ENCODE peak calls at places on chromosomes 6 and 20, in six cellular contexts. J, F, S, H, K and T are unnamed samples.

GRCh38 chr20:59145926-59146800 is 17.5 kb upstream of the ZNF831 start:
- DNase-seq in J (no peak), F (no peak), S (no peak), H (no peak), K (no peak), T (peak)

GRCh38 chr6:44100088-44100550 is 27.1 kb downstream of the MRPL14 start:
- DNase-seq in J (peak), F (peak), S (peak), H (peak), K (no peak), T (no peak)

GRCh38 chr6:9467746-9468145 is 947.1 kb downstream of the TFAP2A start:
- DNase-seq in J (peak), F (peak), S (no peak), H (no peak), K (no peak), T (no peak)

GRCh38 chr6:107670792-107671199 is 153.3 kb downstream of the SCML4 start:
- DNase-seq in J (peak), F (peak), S (peak), H (no peak), K (peak), T (peak)

GRCh38 chr6:143060806-143061596 is at the start of gene AIG1:
- DNase-seq in J (no peak), F (no peak), S (no peak), H (peak), K (no peak), T (peak)

GRCh38 chr6:133966654-133967300 is 13.8 kb downstream of the TBPL1 start:
- DNase-seq in J (no peak), F (no peak), S (no peak), H (no peak), K (no peak), T (no peak)

GRCh38 chr6:315921-316752 is 23.9 kb downstream of the DUSP22 start:
- DNase-seq in J (no peak), F (no peak), S (no peak), H (no peak), K (no peak), T (no peak)

GRCh38 chr6:38387994-38388393 is 251.7 kb downstream of the BTBD9 start:
- DNase-seq in J (peak), F (peak), S (no peak), H (no peak), K (no peak), T (no peak)

GRCh38 chr6:135180458-135181332 is at the start of gene MYB:
- DNase-seq in J (peak), F (peak), S (peak), H (peak), K (no peak), T (peak)

GRCh38 chr20:59614714-59615113 is 10.4 kb downstream of the PHACTR3 start:
- DNase-seq in J (no peak), F (no peak), S (no peak), H (no peak), K (no peak), T (no peak)

GRCh38 chr6:142965164-142965563 is 20.2 kb upstream of the HIVEP2 start:
- DNase-seq in J (no peak), F (no peak), S (no peak), H (no peak), K (no peak), T (no peak)

GRCh38 chr20:51573576-51574243 is 31.2 kb upstream of the NFATC2 start:
- DNase-seq in J (no peak), F (no peak), S (no peak), H (no peak), K (no peak), T (no peak)

GRCh38 chr6:30124391-30124790 is 11.5 kb upstream of the TRIM31 start:
- DNase-seq in J (no peak), F (no peak), S (no peak), H (no peak), K (no peak), T (no peak)

GRCh38 chr20:35443003-35443402 is 5.0 kb upstream of the GDF5 start:
- DNase-seq in J (peak), F (peak), S (no peak), H (no peak), K (no peak), T (no peak)

GRCh38 chr20:40471261-40471629 is 217.8 kb downstream of the MAFB start:
- DNase-seq in J (no peak), F (no peak), S (peak), H (no peak), K (no peak), T (no peak)

GRCh38 chr20:62728781-62729300 is 20.2 kb downstream of the NTSR1 start:
- DNase-seq in J (no peak), F (no peak), S (no peak), H (no peak), K (no peak), T (no peak)

GRCh38 chr20:49691818-49692568 is 21.7 kb downstream of the B4GALT5 start:
- DNase-seq in J (no peak), F (no peak), S (no peak), H (no peak), K (no peak), T (no peak)

GRCh38 chr20:3813758-3814581 is 6.4 kb upstream of the AP5S1 start:
- DNase-seq in J (no peak), F (no peak), S (no peak), H (no peak), K (no peak), T (no peak)

GRCh38 chr6:117451607-117452164 is 25.9 kb upstream of the ROS1 start:
- DNase-seq in J (peak), F (peak), S (no peak), H (no peak), K (no peak), T (no peak)

GRCh38 chr6:165562421-165563090 is 100.5 kb downstream of the PDE10A start:
- DNase-seq in J (no peak), F (peak), S (no peak), H (no peak), K (no peak), T (no peak)

GRCh38 chr20:57428611-57429496 is 37.7 kb downstream of the RBM38 start:
- DNase-seq in J (no peak), F (no peak), S (no peak), H (no peak), K (no peak), T (peak)

GRCh38 chr20:63750807-63751470 is 11.4 kb downstream of the SLC2A4RG start:
- DNase-seq in J (no peak), F (no peak), S (no peak), H (no peak), K (no peak), T (peak)

GRCh38 chr20:43323592-43323991 is 133.9 kb upstream of the PTPRT start:
- DNase-seq in J (no peak), F (no peak), S (no peak), H (no peak), K (no peak), T (no peak)

GRCh38 chr20:61933481-61933950 is 132.2 kb downstream of the TAF4 start:
- DNase-seq in J (no peak), F (no peak), S (no peak), H (no peak), K (no peak), T (peak)

GRCh38 chr20:59831024-59831900 is 102.2 kb downstream of the SYCP2 start:
- DNase-seq in J (no peak), F (no peak), S (no peak), H (peak), K (no peak), T (peak)

GRCh38 chr6:44045672-44046015 is 81.6 kb downstream of the MRPL14 start:
- DNase-seq in J (peak), F (no peak), S (no peak), H (no peak), K (no peak), T (no peak)

GRCh38 chr20:5996765-5997164 is 46.3 kb downstream of the MCM8 start:
- DNase-seq in J (no peak), F (no peak), S (peak), H (no peak), K (no peak), T (no peak)

GRCh38 chr20:46708172-46708860 is 1.1 kb upstream of the SLC2A10 start:
- DNase-seq in J (no peak), F (no peak), S (no peak), H (no peak), K (no peak), T (no peak)

GRCh38 chr20:50111120-50111828 is 1.7 kb downstream of the UBE2V1 start:
- DNase-seq in J (peak), F (peak), S (peak), H (no peak), K (no peak), T (no peak)

GRCh38 chr6:155504848-155505247 is 49.2 kb upstream of the NOX3 start:
- DNase-seq in J (no peak), F (no peak), S (no peak), H (no peak), K (no peak), T (no peak)

GRCh38 chr6:146289816-146290588 is 253.6 kb upstream of the RAB32 start:
- DNase-seq in J (peak), F (peak), S (peak), H (no peak), K (no peak), T (no peak)

GRCh38 chr20:35129647-35130069 is 17.5 kb downstream of the EDEM2 start:
- DNase-seq in J (peak), F (peak), S (peak), H (peak), K (no peak), T (no peak)

GRCh38 chr6:3798211-3798909 is 46.8 kb upstream of the PXDC1 start:
- DNase-seq in J (no peak), F (no peak), S (no peak), H (peak), K (no peak), T (no peak)

GRCh38 chr20:57470666-57471495 is 54.1 kb downstream of the CTCFL start:
- DNase-seq in J (no peak), F (no peak), S (no peak), H (no peak), K (no peak), T (peak)

GRCh38 chr6:133890941-133891813 is 2.3 kb downstream of the TCF21 start:
- DNase-seq in J (peak), F (peak), S (no peak), H (no peak), K (peak), T (peak)

GRCh38 chr20:62736407-62737071 is 27.9 kb downstream of the NTSR1 start:
- DNase-seq in J (no peak), F (no peak), S (peak), H (no peak), K (peak), T (no peak)

GRCh38 chr20:33859157-33859695 is 48.1 kb downstream of the CHMP4B start:
- DNase-seq in J (peak), F (no peak), S (no peak), H (no peak), K (no peak), T (no peak)

GRCh38 chr20:10902174-10902573 is 228.4 kb upstream of the JAG1 start:
- DNase-seq in J (no peak), F (no peak), S (no peak), H (no peak), K (no peak), T (no peak)